ENCODE peak calls at places on chromosomes 5 and 9, in four cellular contexts. One of them, this sample, is unnamed.

GRCh38 chr9:98521141-98521540 is 187.6 kb downstream of the GABBR2 start:
- DNase-seq in A549: no peak
- DNase-seq in GM12878: no peak
- DNase-seq in stomach: no peak
- DNase-seq in this sample: no peak

GRCh38 chr9:127796899-127797370 is 5.7 kb upstream of the FPGS start:
- DNase-seq in A549: no peak
- DNase-seq in GM12878: no peak
- DNase-seq in stomach: no peak
- DNase-seq in this sample: peak; percentile 15

GRCh38 chr5:42691413-42691861 is 65.2 kb upstream of the CCDC152 start:
- DNase-seq in stomach: no peak
- DNase-seq in GM12878: no peak
- DNase-seq in A549: no peak
- DNase-seq in this sample: no peak

GRCh38 chr5:16552666-16553343 is 64.0 kb downstream of the RETREG1 start:
- DNase-seq in GM12878: no peak
- DNase-seq in stomach: peak; percentile 88
- DNase-seq in A549: peak; percentile 53
- DNase-seq in this sample: peak; percentile 31

GRCh38 chr5:71982717-71983395 is 124.4 kb upstream of the MAP1B start:
- DNase-seq in stomach: no peak
- DNase-seq in A549: no peak
- DNase-seq in GM12878: no peak
- DNase-seq in this sample: no peak

GRCh38 chr5:180086816-180087426 is 15.4 kb upstream of the RNF130 start:
- DNase-seq in GM12878: no peak
- DNase-seq in stomach: no peak
- DNase-seq in A549: no peak
- DNase-seq in this sample: no peak

GRCh38 chr9:98450486-98450885 is 195.0 kb upstream of the TBC1D2 start:
- DNase-seq in GM12878: no peak
- DNase-seq in A549: no peak
- DNase-seq in stomach: no peak
- DNase-seq in this sample: no peak

GRCh38 chr9:3894764-3895163 is 369.0 kb upstream of the RFX3 start:
- DNase-seq in GM12878: no peak
- DNase-seq in stomach: no peak
- DNase-seq in A549: no peak
- DNase-seq in this sample: no peak

GRCh38 chr9:11893331-11893730 is 799.9 kb upstream of the TYRP1 start:
- DNase-seq in GM12878: no peak
- DNase-seq in stomach: no peak
- DNase-seq in A549: no peak
- DNase-seq in this sample: no peak

GRCh38 chr5:160537940-160538339 is 116.3 kb downstream of the PTTG1 start:
- DNase-seq in A549: no peak
- DNase-seq in GM12878: no peak
- DNase-seq in stomach: no peak
- DNase-seq in this sample: no peak

GRCh38 chr5:23314827-23315226 is 192.6 kb upstream of the PRDM9 start:
- DNase-seq in GM12878: no peak
- DNase-seq in A549: no peak
- DNase-seq in stomach: no peak
- DNase-seq in this sample: no peak

GRCh38 chr5:108637110-108637509 is 110.6 kb upstream of the FER start:
- DNase-seq in GM12878: no peak
- DNase-seq in stomach: no peak
- DNase-seq in A549: no peak
- DNase-seq in this sample: no peak

GRCh38 chr5:174098694-174099093 is 53.2 kb downstream of the NSG2 start:
- DNase-seq in A549: no peak
- DNase-seq in stomach: no peak
- DNase-seq in GM12878: no peak
- DNase-seq in this sample: no peak

GRCh38 chr9:112112519-112112918 is 62.6 kb downstream of the SUSD1 start:
- DNase-seq in A549: peak; percentile 74
- DNase-seq in GM12878: no peak
- DNase-seq in stomach: no peak
- DNase-seq in this sample: no peak

GRCh38 chr9:88538311-88539085 is 3.5 kb downstream of the NXNL2 start:
- DNase-seq in GM12878: no peak
- DNase-seq in stomach: no peak
- DNase-seq in A549: no peak
- DNase-seq in this sample: no peak

DNA sequence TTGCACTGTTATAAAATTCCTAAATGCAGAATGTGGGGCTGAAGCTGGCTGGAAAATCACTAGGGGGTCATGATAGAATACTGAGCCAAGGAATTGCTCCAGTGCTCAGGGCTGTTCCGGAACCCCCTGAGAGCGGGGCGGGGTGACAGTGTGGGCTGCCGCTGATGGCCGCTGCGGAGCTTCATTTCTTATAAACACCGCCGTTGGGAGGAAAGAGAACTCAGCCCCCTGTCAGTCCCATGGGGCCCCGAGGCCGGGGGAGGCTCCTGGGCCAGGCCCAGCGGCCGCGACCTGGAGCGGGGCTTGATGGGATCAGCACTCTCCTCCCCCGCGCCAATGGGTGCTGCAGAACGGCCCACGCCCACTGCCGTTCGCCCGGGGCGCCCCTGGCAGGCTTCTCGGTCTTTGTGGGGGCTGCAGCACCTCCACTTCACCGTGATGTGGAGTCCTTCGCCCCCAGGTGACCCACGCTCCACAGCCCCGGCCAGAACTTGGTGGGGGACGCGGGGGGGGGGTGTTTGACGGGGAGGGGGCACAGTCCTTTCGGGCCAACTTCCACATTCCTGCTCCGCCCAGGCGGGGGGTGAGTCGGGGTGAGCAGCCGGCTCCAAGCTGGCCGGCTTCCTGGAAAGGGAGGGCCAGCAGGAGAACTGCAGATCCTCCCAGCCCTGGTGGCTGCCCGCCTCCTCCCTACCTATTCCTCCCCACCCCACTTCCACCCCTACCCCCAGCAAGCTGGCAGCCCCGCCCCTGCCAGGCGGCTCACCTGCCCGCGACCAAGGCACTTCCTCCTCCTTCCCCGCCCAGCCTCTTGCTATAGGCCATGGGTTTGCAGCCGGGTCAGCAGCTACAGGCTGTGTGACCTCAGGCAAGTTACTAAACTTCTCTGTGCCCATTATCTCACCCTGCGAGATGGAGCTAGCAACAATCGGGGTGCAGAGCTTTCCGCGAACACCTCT is 5.4 kb upstream of the IRF1 start:
- DNase-seq in stomach: peak; percentile 96
- DNase-seq in GM12878: peak; percentile 72
- DNase-seq in A549: peak; percentile 91
- DNase-seq in this sample: peak; percentile 88
- TF ChIP-seq EP300 in stomach: no peak
- TF ChIP-seq EP300 in GM12878: no peak
- TF ChIP-seq EP300 in A549: peak; percentile 15
- TF ChIP-seq EP300 in this sample: peak; percentile 15

DNA sequence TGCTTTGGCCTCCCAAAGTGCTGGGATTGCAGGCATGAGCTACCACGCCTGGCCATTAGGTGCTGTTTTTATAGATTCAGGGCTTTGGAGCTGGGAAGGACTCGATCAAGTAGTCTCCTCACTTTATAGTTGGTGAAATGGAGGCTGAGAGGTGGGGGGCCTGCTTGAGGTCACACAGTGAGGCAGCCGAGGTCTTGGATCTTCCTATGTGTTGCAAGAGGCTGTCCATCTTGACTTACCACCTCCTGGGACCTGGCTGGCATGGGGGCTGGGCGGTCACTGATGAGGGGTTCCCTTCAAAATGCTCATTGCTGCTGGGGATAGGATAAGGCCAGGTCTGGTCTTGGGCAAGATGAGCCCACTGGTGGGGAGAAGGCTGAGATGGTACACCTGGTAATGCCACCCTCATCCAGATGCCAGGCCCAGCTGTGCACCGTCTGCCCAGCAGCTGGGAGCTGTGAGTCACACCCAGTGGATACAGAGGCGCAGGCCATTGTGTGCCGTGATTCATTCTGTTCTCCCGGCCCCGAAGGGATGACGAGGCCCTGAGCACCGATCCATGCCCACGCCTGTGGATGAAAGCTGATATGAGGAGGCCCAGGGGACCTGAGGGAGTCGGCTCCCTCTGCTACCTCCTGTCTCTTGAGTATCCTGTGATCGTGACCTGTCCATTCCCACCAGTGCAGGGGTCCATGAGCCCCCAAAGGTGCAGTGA is 10.5 kb upstream of the NDST1 start:
- DNase-seq in A549: peak; percentile 99
- DNase-seq in stomach: peak; percentile 68
- DNase-seq in GM12878: no peak
- DNase-seq in this sample: peak; percentile 78
- H3K4me1 ChIP-seq in A549: peaks cover 79% of the 10 kb centered on the region
- H3K4me1 ChIP-seq in stomach: peaks cover 58% of the 10 kb centered on the region
- H3K4me1 ChIP-seq in GM12878: no peaks in the 10 kb centered on the region
- H3K4me1 ChIP-seq in this sample: peaks cover 47% of the 10 kb centered on the region

GRCh38 chr9:96417610-96418073 is 528 bp downstream of the ZNF367 start:
- DNase-seq in stomach: no peak
- DNase-seq in A549: no peak
- DNase-seq in GM12878: no peak
- DNase-seq in this sample: peak; percentile 20

GRCh38 chr9:96419691-96419969 is 1.5 kb upstream of the ZNF367 start:
- DNase-seq in A549: no peak
- DNase-seq in GM12878: no peak
- DNase-seq in stomach: no peak
- DNase-seq in this sample: no peak

GRCh38 chr9:96420468-96421219 is 2.5 kb upstream of the ZNF367 start:
- DNase-seq in stomach: no peak
- DNase-seq in GM12878: peak; percentile 61
- DNase-seq in A549: peak; percentile 92
- DNase-seq in this sample: no peak

GRCh38 chr9:96418074-96418919 is at the start of gene ZNF367:
- DNase-seq in A549: peak; percentile 79
- DNase-seq in GM12878: peak; percentile 81
- DNase-seq in stomach: peak; percentile 97
- DNase-seq in this sample: peak; percentile 96

GRCh38 chr9:96418920-96419690 is 935 bp upstream of the ZNF367 start:
- DNase-seq in stomach: peak; percentile 74
- DNase-seq in GM12878: no peak
- DNase-seq in A549: peak; percentile 58
- DNase-seq in this sample: no peak
- TF ChIP-seq POLR2A in stomach: no peak
- TF ChIP-seq POLR2A in GM12878: peak; percentile 68
- TF ChIP-seq POLR2A in A549: peak; percentile 30
- TF ChIP-seq POLR2A in this sample: no peak

GRCh38 chr5:67265951-67266350 is 69.4 kb upstream of the CD180 start:
- DNase-seq in A549: no peak
- DNase-seq in stomach: no peak
- DNase-seq in GM12878: no peak
- DNase-seq in this sample: no peak

GRCh38 chr5:67267522-67268232 is 71.1 kb upstream of the CD180 start:
- DNase-seq in stomach: no peak
- DNase-seq in A549: no peak
- DNase-seq in GM12878: no peak
- DNase-seq in this sample: peak; percentile 59

GRCh38 chr5:67266654-67267350 is 70.2 kb upstream of the CD180 start:
- DNase-seq in stomach: no peak
- DNase-seq in A549: no peak
- DNase-seq in GM12878: no peak
- DNase-seq in this sample: no peak

GRCh38 chr5:67272453-67273130 is 76.0 kb upstream of the CD180 start:
- DNase-seq in GM12878: no peak
- DNase-seq in A549: no peak
- DNase-seq in stomach: no peak
- DNase-seq in this sample: no peak

DNA sequence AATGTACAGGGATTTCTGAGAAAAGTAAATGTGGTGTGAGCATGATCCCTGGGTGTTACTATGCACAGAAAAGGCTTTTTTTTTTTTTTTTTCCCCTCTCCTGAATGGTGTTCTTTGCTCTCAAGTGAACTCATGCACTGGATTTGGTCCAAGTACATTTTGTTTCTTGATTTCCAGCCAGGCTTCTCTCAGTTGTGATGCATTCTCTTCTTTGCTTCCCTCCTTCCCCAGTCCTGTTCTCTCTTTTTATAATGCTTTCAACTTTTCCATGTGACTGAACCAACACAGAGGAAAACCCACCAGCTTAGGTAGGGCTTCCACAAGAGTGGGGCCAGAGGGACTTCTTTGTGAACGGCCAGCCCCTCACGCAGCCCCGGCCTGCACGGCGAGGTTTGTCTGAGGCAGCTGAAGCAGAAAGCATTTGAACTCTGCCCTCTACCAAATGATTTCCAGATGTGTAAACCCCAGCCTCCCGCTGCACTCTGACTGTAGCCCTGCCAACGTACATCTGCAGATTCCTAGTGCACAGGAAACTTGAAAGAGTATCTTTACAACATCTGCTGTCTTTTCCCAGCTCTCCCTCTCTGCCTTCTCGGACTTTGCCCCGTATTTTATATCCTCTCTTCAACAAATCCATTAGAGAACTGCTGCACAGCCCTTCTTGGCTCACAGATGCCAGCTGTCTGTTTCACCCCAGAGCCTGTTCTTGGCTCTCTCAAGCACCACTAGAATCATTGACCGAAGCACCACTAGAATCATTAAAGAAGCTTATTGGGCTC is 71.8 kb upstream of the CD180 start:
- DNase-seq in stomach: peak; percentile 69
- DNase-seq in GM12878: no peak
- DNase-seq in A549: peak; percentile 7
- DNase-seq in this sample: peak; percentile 76
- TF ChIP-seq EP300 in stomach: peak; percentile 55
- TF ChIP-seq EP300 in GM12878: no peak
- TF ChIP-seq EP300 in A549: no peak
- TF ChIP-seq EP300 in this sample: peak; percentile 92

GRCh38 chr9:136792321-136793062 is 1.3 kb downstream of the TMEM141 start:
- DNase-seq in A549: no peak
- DNase-seq in stomach: no peak
- DNase-seq in GM12878: no peak
- DNase-seq in this sample: peak; percentile 55

GRCh38 chr9:136790640-136791465 is at the start of gene TMEM141:
- DNase-seq in A549: peak; percentile 90
- DNase-seq in GM12878: peak; percentile 92
- DNase-seq in stomach: peak; percentile 100
- DNase-seq in this sample: peak; percentile 100

GRCh38 chr9:136789523-136789937 is 1.6 kb upstream of the TMEM141 start:
- DNase-seq in GM12878: no peak
- DNase-seq in A549: no peak
- DNase-seq in stomach: no peak
- DNase-seq in this sample: no peak

GRCh38 chr9:136793063-136793946 is 2.2 kb downstream of the TMEM141 start:
- DNase-seq in GM12878: no peak
- DNase-seq in A549: no peak
- DNase-seq in stomach: no peak
- DNase-seq in this sample: peak; percentile 47

GRCh38 chr9:136791466-136792276 is 527 bp downstream of the TMEM141 start:
- DNase-seq in A549: no peak
- DNase-seq in GM12878: no peak
- DNase-seq in stomach: peak; percentile 84
- DNase-seq in this sample: peak; percentile 79
- H3K4me1 ChIP-seq in A549: peaks cover 45% of the 10 kb centered on the region
- H3K4me1 ChIP-seq in GM12878: peaks cover 10% of the 10 kb centered on the region
- H3K4me1 ChIP-seq in stomach: peaks cover 31% of the 10 kb centered on the region
- H3K4me1 ChIP-seq in this sample: peaks cover 12% of the 10 kb centered on the region

GRCh38 chr9:120851386-120851922 is 8.7 kb upstream of the PSMD5 start:
- DNase-seq in A549: no peak
- DNase-seq in GM12878: no peak
- DNase-seq in stomach: no peak
- DNase-seq in this sample: no peak
- TF ChIP-seq POLR2A in A549: no peak
- TF ChIP-seq POLR2A in GM12878: peak; percentile 17
- TF ChIP-seq POLR2A in stomach: no peak
- TF ChIP-seq POLR2A in this sample: no peak